ENCODE peak calls at places on chromosomes 12 and 14, in six cellular contexts. One of them, this sample, is unnamed.

GRCh38 chr12:100077367-100077766 is 65.3 kb downstream of the BLTP3B start:
- DNase-seq in left ventricle myocardium inferior: no peak
- DNase-seq in colonic mucosa: no peak
- DNase-seq in right lobe of liver: no peak
- DNase-seq in SK-N-SH: peak; percentile 7
- DNase-seq in psoas muscle: no peak
- DNase-seq in this sample: no peak

GRCh38 chr12:108129017-108129812 is at the start of gene WSCD2:
- DNase-seq in left ventricle myocardium inferior: peak; percentile 24
- DNase-seq in colonic mucosa: no peak
- DNase-seq in right lobe of liver: no peak
- DNase-seq in SK-N-SH: peak; percentile 90
- DNase-seq in psoas muscle: peak; percentile 54
- DNase-seq in this sample: peak; percentile 69

GRCh38 chr12:74999474-74999873 is 210.2 kb downstream of the KCNC2 start:
- DNase-seq in left ventricle myocardium inferior: no peak
- DNase-seq in colonic mucosa: no peak
- DNase-seq in right lobe of liver: no peak
- DNase-seq in SK-N-SH: no peak
- DNase-seq in psoas muscle: no peak
- DNase-seq in this sample: no peak

GRCh38 chr14:104869669-104870367 is 4.8 kb downstream of the CEP170B start:
- DNase-seq in left ventricle myocardium inferior: no peak
- DNase-seq in colonic mucosa: no peak
- DNase-seq in right lobe of liver: no peak
- DNase-seq in SK-N-SH: no peak
- DNase-seq in psoas muscle: no peak
- DNase-seq in this sample: no peak

GRCh38 chr12:93788853-93789252 is 111.7 kb downstream of the CRADD start:
- DNase-seq in left ventricle myocardium inferior: no peak
- DNase-seq in colonic mucosa: no peak
- DNase-seq in right lobe of liver: no peak
- DNase-seq in SK-N-SH: no peak
- DNase-seq in psoas muscle: no peak
- DNase-seq in this sample: no peak

GRCh38 chr12:6104027-6104426 is 20.4 kb downstream of the VWF start:
- DNase-seq in left ventricle myocardium inferior: no peak
- DNase-seq in colonic mucosa: no peak
- DNase-seq in right lobe of liver: no peak
- DNase-seq in SK-N-SH: no peak
- DNase-seq in psoas muscle: no peak
- DNase-seq in this sample: no peak

GRCh38 chr12:32515137-32515860 is 115.9 kb downstream of the FGD4 start:
- DNase-seq in left ventricle myocardium inferior: no peak
- DNase-seq in colonic mucosa: no peak
- DNase-seq in right lobe of liver: no peak
- DNase-seq in SK-N-SH: no peak
- DNase-seq in psoas muscle: no peak
- DNase-seq in this sample: peak; percentile 33

GRCh38 chr12:52220456-52220855 is 12.6 kb upstream of the KRT7 start:
- DNase-seq in left ventricle myocardium inferior: no peak
- DNase-seq in colonic mucosa: no peak
- DNase-seq in right lobe of liver: peak; percentile 17
- DNase-seq in SK-N-SH: no peak
- DNase-seq in psoas muscle: no peak
- DNase-seq in this sample: no peak

GRCh38 chr14:72045271-72045670 is 113.0 kb downstream of the RGS6 start:
- DNase-seq in left ventricle myocardium inferior: no peak
- DNase-seq in colonic mucosa: no peak
- DNase-seq in right lobe of liver: no peak
- DNase-seq in SK-N-SH: no peak
- DNase-seq in psoas muscle: no peak
- DNase-seq in this sample: no peak

GRCh38 chr12:30752255-30752654 is 2.5 kb downstream of the CAPRIN2 start:
- DNase-seq in left ventricle myocardium inferior: no peak
- DNase-seq in colonic mucosa: no peak
- DNase-seq in right lobe of liver: no peak
- DNase-seq in SK-N-SH: no peak
- DNase-seq in psoas muscle: no peak
- DNase-seq in this sample: no peak

GRCh38 chr12:30754750-30755394 is at the start of gene CAPRIN2:
- DNase-seq in left ventricle myocardium inferior: peak; percentile 97
- DNase-seq in colonic mucosa: peak; percentile 96
- DNase-seq in right lobe of liver: peak; percentile 99
- DNase-seq in SK-N-SH: peak; percentile 95
- DNase-seq in psoas muscle: peak; percentile 98
- DNase-seq in this sample: peak; percentile 97

GRCh38 chr12:30754383-30754749 is 385 bp downstream of the CAPRIN2 start:
- DNase-seq in left ventricle myocardium inferior: no peak
- DNase-seq in colonic mucosa: no peak
- DNase-seq in right lobe of liver: no peak
- DNase-seq in SK-N-SH: no peak
- DNase-seq in psoas muscle: no peak
- DNase-seq in this sample: no peak

GRCh38 chr12:30753761-30754382 is 879 bp downstream of the CAPRIN2 start:
- DNase-seq in left ventricle myocardium inferior: no peak
- DNase-seq in colonic mucosa: no peak
- DNase-seq in right lobe of liver: no peak
- DNase-seq in SK-N-SH: peak; percentile 20
- DNase-seq in psoas muscle: no peak
- DNase-seq in this sample: peak; percentile 33

GRCh38 chr12:30753233-30753632 is 1.5 kb downstream of the CAPRIN2 start:
- DNase-seq in left ventricle myocardium inferior: no peak
- DNase-seq in colonic mucosa: no peak
- DNase-seq in right lobe of liver: no peak
- DNase-seq in SK-N-SH: peak; percentile 64
- DNase-seq in psoas muscle: no peak
- DNase-seq in this sample: peak; percentile 79
- TF ChIP-seq CTCF in left ventricle myocardium inferior: peak; percentile 20
- TF ChIP-seq CTCF in colonic mucosa: no peak
- TF ChIP-seq CTCF in right lobe of liver: no peak
- TF ChIP-seq CTCF in SK-N-SH: peak; percentile 69
- TF ChIP-seq CTCF in psoas muscle: no peak
- TF ChIP-seq CTCF in this sample: peak; percentile 61

GRCh38 chr12:1779783-1780182 is 40.6 kb upstream of the LRTM2 start:
- DNase-seq in left ventricle myocardium inferior: no peak
- DNase-seq in colonic mucosa: no peak
- DNase-seq in right lobe of liver: no peak
- DNase-seq in SK-N-SH: no peak
- DNase-seq in psoas muscle: no peak
- DNase-seq in this sample: no peak
- H3K27ac ChIP-seq in left ventricle myocardium inferior: peak overlapping the region; percentile 47
- H3K27ac ChIP-seq in colonic mucosa: no peak overlapping the region
- H3K27ac ChIP-seq in right lobe of liver: no peak overlapping the region
- H3K27ac ChIP-seq in SK-N-SH: peak overlapping the region; percentile 49
- H3K27ac ChIP-seq in psoas muscle: no peak overlapping the region
- H3K27ac ChIP-seq in this sample: no peak overlapping the region

GRCh38 chr12:53500776-53501614 is at the start of gene TARBP2:
- DNase-seq in left ventricle myocardium inferior: peak; percentile 98
- DNase-seq in colonic mucosa: peak; percentile 98
- DNase-seq in right lobe of liver: peak; percentile 98
- DNase-seq in SK-N-SH: peak; percentile 92
- DNase-seq in psoas muscle: peak; percentile 97
- DNase-seq in this sample: peak; percentile 100
- TF ChIP-seq CTCF in left ventricle myocardium inferior: peak; percentile 26
- TF ChIP-seq CTCF in colonic mucosa: no peak
- TF ChIP-seq CTCF in right lobe of liver: no peak
- TF ChIP-seq CTCF in SK-N-SH: no peak
- TF ChIP-seq CTCF in psoas muscle: no peak
- TF ChIP-seq CTCF in this sample: no peak

DNA sequence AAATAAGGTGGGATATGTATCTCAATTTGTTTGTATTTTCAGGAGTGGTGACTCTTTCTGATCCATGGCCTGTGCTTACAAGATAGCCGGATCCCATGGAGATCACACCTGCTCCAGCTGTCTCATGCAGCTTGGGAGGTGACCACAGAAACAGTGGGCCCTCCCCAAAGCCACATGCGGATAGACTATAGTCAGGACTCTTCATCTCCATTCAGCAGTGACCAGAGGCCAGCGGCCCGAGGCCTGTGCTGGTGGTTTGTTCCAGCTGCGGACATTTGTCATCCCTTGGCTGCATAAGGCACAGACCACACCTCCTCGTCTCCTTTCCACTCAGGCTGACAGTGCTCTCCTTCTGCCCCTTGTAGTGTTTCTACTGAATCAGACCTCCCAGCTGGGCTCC is 14.7 kb upstream of the WNT5B start:
- DNase-seq in left ventricle myocardium inferior: no peak
- DNase-seq in colonic mucosa: no peak
- DNase-seq in right lobe of liver: no peak
- DNase-seq in SK-N-SH: no peak
- DNase-seq in psoas muscle: no peak
- DNase-seq in this sample: no peak
- H3K27ac ChIP-seq in left ventricle myocardium inferior: no peak overlapping the region
- H3K27ac ChIP-seq in colonic mucosa: no peak overlapping the region
- H3K27ac ChIP-seq in right lobe of liver: no peak overlapping the region
- H3K27ac ChIP-seq in SK-N-SH: no peak overlapping the region
- H3K27ac ChIP-seq in psoas muscle: no peak overlapping the region
- H3K27ac ChIP-seq in this sample: no peak overlapping the region

GRCh38 chr14:50669441-50669986 is 1.4 kb upstream of the SAV1 start:
- DNase-seq in left ventricle myocardium inferior: no peak
- DNase-seq in colonic mucosa: no peak
- DNase-seq in right lobe of liver: no peak
- DNase-seq in SK-N-SH: no peak
- DNase-seq in psoas muscle: no peak
- DNase-seq in this sample: no peak

GRCh38 chr14:50666772-50667490 is 1.2 kb downstream of the SAV1 start:
- DNase-seq in left ventricle myocardium inferior: no peak
- DNase-seq in colonic mucosa: peak; percentile 45
- DNase-seq in right lobe of liver: no peak
- DNase-seq in SK-N-SH: peak; percentile 23
- DNase-seq in psoas muscle: peak; percentile 21
- DNase-seq in this sample: peak; percentile 66

GRCh38 chr14:50668852-50669194 is 717 bp upstream of the SAV1 start:
- DNase-seq in left ventricle myocardium inferior: no peak
- DNase-seq in colonic mucosa: no peak
- DNase-seq in right lobe of liver: no peak
- DNase-seq in SK-N-SH: no peak
- DNase-seq in psoas muscle: no peak
- DNase-seq in this sample: no peak

GRCh38 chr14:50668008-50668851 is at the start of gene SAV1:
- DNase-seq in left ventricle myocardium inferior: peak; percentile 88
- DNase-seq in colonic mucosa: peak; percentile 82
- DNase-seq in right lobe of liver: peak; percentile 89
- DNase-seq in SK-N-SH: peak; percentile 89
- DNase-seq in psoas muscle: peak; percentile 86
- DNase-seq in this sample: peak; percentile 87

GRCh38 chr14:50667491-50668007 is 557 bp downstream of the SAV1 start:
- DNase-seq in left ventricle myocardium inferior: no peak
- DNase-seq in colonic mucosa: peak; percentile 61
- DNase-seq in right lobe of liver: no peak
- DNase-seq in SK-N-SH: peak; percentile 48
- DNase-seq in psoas muscle: no peak
- DNase-seq in this sample: no peak
- TF ChIP-seq CTCF in left ventricle myocardium inferior: no peak
- TF ChIP-seq CTCF in colonic mucosa: no peak
- TF ChIP-seq CTCF in right lobe of liver: no peak
- TF ChIP-seq CTCF in SK-N-SH: peak; percentile 13
- TF ChIP-seq CTCF in psoas muscle: no peak
- TF ChIP-seq CTCF in this sample: no peak